ENCODE peak calls at places on chromosomes 2 and 18, in six cellular contexts. S is tibial nerve, Q is testis, W is adrenal gland, B is heart left ventricle, P is GM12892. O is an unnamed sample.

GRCh38 chr2:238187618-238188548 is 15.6 kb downstream of the ILKAP start:
- DNase-seq in S (no peak), Q (no peak), W (no peak), B (no peak), P (no peak), O (no peak)

GRCh38 chr2:192250961-192251360 is 56.2 kb upstream of the TMEFF2 start:
- DNase-seq in S (no peak), Q (no peak), W (no peak), B (no peak), P (no peak), O (no peak)

GRCh38 chr2:32562906-32563305 is 64.9 kb upstream of the TTC27 start:
- DNase-seq in S (no peak), Q (no peak), W (no peak), B (no peak), P (no peak), O (no peak)

GRCh38 chr18:6413554-6414117 is 1.1 kb downstream of the L3MBTL4 start:
- DNase-seq in S (no peak), Q (peak), W (peak), B (no peak), P (no peak), O (no peak)

GRCh38 chr18:62335494-62335893 is 10.4 kb downstream of the TNFRSF11A start:
- DNase-seq in S (no peak), Q (no peak), W (no peak), B (no peak), P (no peak), O (no peak)

GRCh38 chr18:50559750-50560680 is at the start of gene MAPK4:
- DNase-seq in S (no peak), Q (peak), W (peak), B (peak), P (peak), O (peak)

GRCh38 chr2:238097201-238097987 is 2.7 kb upstream of the ESPNL start:
- DNase-seq in S (no peak), Q (peak), W (no peak), B (no peak), P (no peak), O (no peak)

GRCh38 chr2:85183078-85183477 is 49.9 kb downstream of the TCF7L1 start:
- DNase-seq in S (no peak), Q (no peak), W (no peak), B (no peak), P (no peak), O (no peak)

GRCh38 chr2:36482576-36483214 is 115.3 kb downstream of the FEZ2 start:
- DNase-seq in S (no peak), Q (no peak), W (no peak), B (no peak), P (no peak), O (no peak)

GRCh38 chr2:15889800-15890498 is 50.4 kb upstream of the MYCN start:
- DNase-seq in S (no peak), Q (no peak), W (no peak), B (peak), P (no peak), O (no peak)

GRCh38 chr2:145066151-145066661 is 546.3 kb upstream of the ZEB2 start:
- DNase-seq in S (no peak), Q (peak), W (peak), B (no peak), P (no peak), O (no peak)

GRCh38 chr2:41194235-41194634 is 742.3 kb upstream of the SLC8A1 start:
- DNase-seq in S (no peak), Q (peak), W (no peak), B (peak), P (no peak), O (no peak)

GRCh38 chr2:171237754-171238505 is 77.2 kb upstream of the TLK1 start:
- DNase-seq in S (no peak), Q (no peak), W (no peak), B (no peak), P (no peak), O (no peak)

GRCh38 chr2:204072443-204073324 is 136.1 kb downstream of the ICOS start:
- DNase-seq in S (no peak), Q (peak), W (peak), B (no peak), P (no peak), O (peak)

GRCh38 chr18:33115917-33116316 is 324.6 kb downstream of the CCDC178 start:
- DNase-seq in S (no peak), Q (no peak), W (no peak), B (no peak), P (no peak), O (no peak)

GRCh38 chr2:174071321-174071720 is 106.1 kb upstream of the SP3 start:
- DNase-seq in S (no peak), Q (no peak), W (no peak), B (no peak), P (no peak), O (no peak)

GRCh38 chr2:174171686-174172445 is 76.5 kb downstream of the OLA1 start:
- DNase-seq in S (no peak), Q (peak), W (no peak), B (no peak), P (no peak), O (no peak)

GRCh38 chr2:19356545-19357382 is 1.7 kb downstream of the OSR1 start:
- DNase-seq in S (no peak), Q (no peak), W (no peak), B (no peak), P (no peak), O (no peak)

GRCh38 chr2:19357383-19358241 is 811 bp downstream of the OSR1 start:
- DNase-seq in S (no peak), Q (peak), W (no peak), B (peak), P (no peak), O (no peak)

GRCh38 chr2:19359456-19359855 is 1.0 kb upstream of the OSR1 start:
- DNase-seq in S (no peak), Q (no peak), W (no peak), B (no peak), P (no peak), O (no peak)

GRCh38 chr2:19359021-19359357 is 566 bp upstream of the OSR1 start:
- DNase-seq in S (no peak), Q (no peak), W (no peak), B (no peak), P (no peak), O (no peak)

GRCh38 chr2:19358242-19359020 is at the start of gene OSR1:
- DNase-seq in S (no peak), Q (peak), W (peak), B (peak), P (no peak), O (no peak)
- TF ChIP-seq POLR2A in S (peak), Q (no peak), W (peak), B (peak), P (no peak), O (no peak)

GRCh38 chr18:49051323-49051967 is 100.7 kb upstream of the SMAD7 start:
- DNase-seq in S (no peak), Q (no peak), W (no peak), B (no peak), P (no peak), O (no peak)

GRCh38 chr18:49055196-49055595 is 104.4 kb upstream of the SMAD7 start:
- DNase-seq in S (no peak), Q (no peak), W (no peak), B (no peak), P (no peak), O (no peak)

GRCh38 chr18:49055787-49056186 is 105.0 kb upstream of the SMAD7 start:
- DNase-seq in S (peak), Q (peak), W (peak), B (peak), P (peak), O (peak)

GRCh38 chr18:49050462-49050861 is 99.7 kb upstream of the SMAD7 start:
- DNase-seq in S (no peak), Q (no peak), W (no peak), B (no peak), P (no peak), O (no peak)

GRCh38 chr18:49052891-49053644 is 102.3 kb upstream of the SMAD7 start:
- DNase-seq in S (no peak), Q (no peak), W (no peak), B (no peak), P (no peak), O (no peak)
- TF ChIP-seq POLR2A in S (no peak), Q (no peak), W (no peak), B (no peak), P (no peak), O (no peak)

GRCh38 chr2:86704482-86704971 is 15.6 kb upstream of the RMND5A start:
- DNase-seq in S (no peak), Q (no peak), W (peak), B (peak), P (no peak), O (no peak)
- TF ChIP-seq POLR2A in S (no peak), Q (no peak), W (peak), B (no peak), P (no peak), O (no peak)

DNA sequence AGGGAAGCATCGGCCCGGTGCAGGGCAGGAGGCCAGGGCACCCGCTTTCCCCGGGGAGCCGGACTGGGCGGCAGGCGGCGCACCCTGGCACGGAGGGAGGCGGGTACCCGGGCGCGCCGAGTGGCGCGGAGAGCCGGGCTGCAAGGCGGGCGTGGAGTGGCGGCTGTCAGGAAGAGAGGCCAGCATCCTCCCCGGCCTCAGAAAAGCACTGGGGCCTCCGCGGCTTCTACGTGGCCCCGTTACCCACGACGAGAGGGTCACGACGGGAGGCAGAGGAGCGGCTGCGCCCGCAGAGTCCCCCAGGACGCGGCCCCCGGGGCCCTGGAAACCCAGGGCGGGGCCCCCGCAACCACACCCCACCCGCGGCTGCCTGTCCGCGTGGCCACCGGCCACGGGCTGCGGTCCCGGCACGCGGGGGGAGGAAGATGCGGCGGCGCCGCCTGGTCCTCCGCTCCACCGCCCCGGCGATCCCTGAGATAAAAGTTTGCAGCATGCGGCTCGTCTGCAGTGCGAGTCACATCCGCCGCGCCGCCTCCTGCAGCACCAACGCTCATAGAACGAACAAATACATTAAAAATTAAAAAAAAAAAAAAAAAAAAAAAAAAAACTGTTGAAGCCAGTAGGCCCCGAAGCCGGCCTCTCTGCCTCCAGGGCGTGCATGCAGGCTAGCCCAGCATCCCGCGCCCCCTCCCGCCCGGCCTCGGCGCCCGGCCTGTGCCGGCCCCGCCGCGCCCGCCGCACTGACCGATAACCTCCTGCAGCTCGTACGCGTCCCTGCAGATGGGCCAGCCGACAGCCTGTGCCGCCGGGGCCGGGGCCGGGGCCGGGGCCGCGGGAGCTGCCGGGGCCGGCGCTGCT is 683 bp downstream of the STK39 start:
- DNase-seq in S (peak), Q (peak), W (peak), B (peak), P (peak), O (peak)
- TF ChIP-seq POLR2A in S (no peak), Q (no peak), W (no peak), B (no peak), P (no peak), O (no peak)

DNA sequence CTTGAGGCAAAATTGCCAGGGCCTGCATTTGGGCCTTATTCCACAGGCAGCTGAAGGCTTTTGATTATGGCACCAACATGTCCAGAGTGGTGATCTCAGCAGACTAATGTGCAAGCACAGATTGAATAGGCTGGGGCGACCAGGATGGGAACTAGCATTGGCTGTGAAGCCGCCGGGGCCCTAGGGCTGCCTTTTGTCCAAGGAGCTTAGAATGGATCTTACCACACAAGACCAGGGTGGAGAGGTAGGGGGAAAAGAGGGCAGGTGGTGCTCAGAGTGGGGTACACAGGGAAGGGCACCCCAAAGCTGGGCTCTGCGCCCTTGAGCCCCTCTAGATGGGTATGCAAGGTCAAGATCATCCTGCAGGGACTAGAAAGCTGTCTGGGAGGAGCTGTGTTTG is 23.1 kb downstream of the PSD4 start:
- DNase-seq in S (no peak), Q (no peak), W (no peak), B (no peak), P (no peak), O (no peak)
- TF ChIP-seq POLR2A in S (no peak), Q (no peak), W (no peak), B (no peak), P (no peak), O (no peak)

GRCh38 chr2:176081451-176081992 is 2.2 kb downstream of the EVX2 start:
- DNase-seq in S (no peak), Q (no peak), W (no peak), B (no peak), P (no peak), O (peak)

GRCh38 chr2:176079285-176079830 is 4.4 kb downstream of the EVX2 start:
- DNase-seq in S (no peak), Q (peak), W (no peak), B (no peak), P (no peak), O (no peak)

GRCh38 chr2:176079851-176080539 is 3.8 kb downstream of the EVX2 start:
- DNase-seq in S (no peak), Q (peak), W (no peak), B (peak), P (no peak), O (peak)

GRCh38 chr2:176081993-176082884 is 1.5 kb downstream of the EVX2 start:
- DNase-seq in S (no peak), Q (no peak), W (no peak), B (no peak), P (no peak), O (peak)

DNA sequence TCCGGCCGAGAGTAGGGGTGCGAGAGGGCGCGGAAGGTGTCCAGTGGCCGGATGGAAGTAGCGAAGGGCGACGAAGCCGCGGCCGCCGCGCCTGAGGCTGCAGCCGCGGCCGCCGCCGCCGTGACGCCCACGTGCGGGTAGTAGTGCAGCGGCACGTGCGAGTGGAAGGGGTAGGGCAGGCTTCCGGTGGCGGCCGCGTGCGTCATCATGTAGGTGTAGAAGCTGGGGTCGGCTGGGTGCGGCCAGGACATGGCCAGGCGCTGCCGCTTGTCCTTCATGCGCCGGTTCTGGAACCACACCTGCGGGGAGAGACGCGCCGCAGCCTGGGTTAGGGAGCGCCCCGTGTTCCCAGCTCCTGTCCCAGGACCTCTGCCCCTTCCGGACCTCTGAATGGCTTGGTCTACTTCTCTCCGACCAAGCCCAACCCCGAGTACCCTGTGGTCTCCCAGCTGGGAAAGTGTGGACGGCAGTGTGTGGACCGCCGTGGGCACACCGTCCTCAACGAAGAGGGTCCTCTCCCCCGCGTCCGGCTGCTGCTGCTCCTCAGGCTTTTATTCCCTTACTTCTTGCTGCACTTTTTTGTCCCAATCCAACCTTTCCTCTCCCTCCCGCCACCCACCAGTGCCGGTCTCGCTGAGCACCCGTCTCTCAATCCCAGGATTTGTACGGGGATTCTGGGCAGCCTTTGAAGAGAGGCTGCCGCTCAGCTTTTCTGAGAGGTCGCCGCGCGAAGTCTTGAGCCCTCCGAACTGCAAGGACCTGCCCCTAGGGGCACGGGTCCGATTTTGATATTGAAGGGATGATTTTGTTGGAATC is 3.0 kb downstream of the EVX2 start:
- DNase-seq in S (no peak), Q (peak), W (no peak), B (no peak), P (no peak), O (peak)
- TF ChIP-seq POLR2A in S (no peak), Q (no peak), W (no peak), B (no peak), P (no peak), O (no peak)

DNA sequence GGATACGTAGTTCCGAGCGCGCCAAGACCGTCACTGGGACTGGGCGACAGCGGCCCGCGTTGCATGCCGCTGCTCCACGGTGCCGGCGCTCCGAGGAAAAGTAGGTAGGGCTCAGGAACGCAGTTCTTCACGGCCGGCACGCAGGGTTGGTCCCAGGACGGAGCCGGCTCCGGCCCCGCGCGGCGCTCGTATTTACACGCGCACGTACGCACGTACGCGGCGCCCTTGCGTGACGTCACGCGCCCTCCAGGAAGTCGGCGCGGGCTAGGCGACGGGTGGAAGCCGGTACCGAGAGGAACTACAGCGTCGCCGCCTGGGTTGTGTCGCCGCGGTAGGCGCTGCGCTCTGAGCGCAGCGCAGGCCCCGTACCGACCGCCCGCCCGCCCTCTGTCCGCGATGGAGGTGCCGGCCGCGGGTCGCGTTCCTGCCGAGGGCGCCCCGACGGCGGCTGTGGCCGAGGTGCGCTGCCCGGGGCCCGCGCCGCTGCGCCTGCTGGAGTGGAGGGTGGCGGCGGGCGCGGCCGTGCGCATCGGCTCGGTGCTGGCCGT is at the start of gene CTDP1:
- DNase-seq in S (peak), Q (peak), W (peak), B (peak), P (peak), O (peak)
- TF ChIP-seq POLR2A in S (no peak), Q (no peak), W (peak), B (no peak), P (peak), O (peak)

GRCh38 chr2:177212895-177213856 is 582 bp downstream of the HNRNPA3 start:
- DNase-seq in S (peak), Q (peak), W (peak), B (peak), P (peak), O (peak)

GRCh38 chr2:177211148-177211547 is 1.4 kb upstream of the HNRNPA3 start:
- DNase-seq in S (no peak), Q (no peak), W (no peak), B (no peak), P (no peak), O (peak)

GRCh38 chr2:177217247-177217843 is 4.8 kb downstream of the HNRNPA3 start:
- DNase-seq in S (no peak), Q (no peak), W (no peak), B (no peak), P (no peak), O (no peak)

GRCh38 chr2:177211602-177212105 is 940 bp upstream of the HNRNPA3 start:
- DNase-seq in S (no peak), Q (no peak), W (no peak), B (no peak), P (no peak), O (no peak)

GRCh38 chr2:177212106-177212894 is at the start of gene HNRNPA3:
- DNase-seq in S (peak), Q (peak), W (peak), B (peak), P (peak), O (peak)
- TF ChIP-seq POLR2A in S (peak), Q (peak), W (peak), B (peak), P (peak), O (peak)

O was measured in erythroblast.